ENCODE peak calls at places on chromosomes 5 and 9, in nine cellular contexts. Y is iris pigment epithelial cell; P is NCI-H1436; Q is lower lobe of right lung; B is fibroblast of villous mesenchyme; N is RWPE2; L is activated CD4-positive, alpha-beta T cell treated with anti-CD3 and anti-CD28 coated beads for 48 hours; U is cardiac fibroblast; J is HT1080. O is an unnamed sample.

GRCh38 chr9:121772600-121773285 is 121.3 kb downstream of the DAB2IP start:
- DNase-seq in P (no peak), Q (peak), Y (no peak), B (no peak), J (no peak), L (no peak), N (peak), U (no peak), O (no peak)

GRCh38 chr9:129007035-129007765 is 20.9 kb downstream of the SH3GLB2 start:
- DNase-seq in L (no peak), Y (no peak), N (no peak), B (no peak), P (no peak), U (peak), Q (peak), J (no peak), O (no peak)

GRCh38 chr9:85610074-85610855 is 131.5 kb downstream of the AGTPBP1 start:
- DNase-seq in Q (no peak), L (peak), P (peak), U (peak), B (peak), J (peak), N (no peak), Y (peak), O (peak)

GRCh38 chr9:108813951-108814601 is 41.7 kb downstream of the ACTL7B start:
- DNase-seq in B (peak), Y (peak), J (peak), Q (no peak), U (peak), P (peak), N (no peak), L (no peak), O (peak)

GRCh38 chr9:33445941-33446506 is 1.4 kb downstream of the AQP3 start:
- DNase-seq in U (no peak), N (no peak), Q (no peak), Y (no peak), B (no peak), P (no peak), L (no peak), J (no peak), O (no peak)

GRCh38 chr9:37220971-37221370 is 100.6 kb downstream of the ZCCHC7 start:
- DNase-seq in B (peak), J (no peak), Y (peak), N (no peak), P (no peak), U (peak), L (no peak), Q (no peak), O (no peak)

GRCh38 chr5:139843991-139844390 is 48.4 kb downstream of the PSD2 start:
- DNase-seq in Q (no peak), N (no peak), Y (no peak), B (no peak), L (no peak), J (no peak), U (no peak), P (no peak), O (no peak)

GRCh38 chr5:154756203-154756870 is 1.2 kb downstream of the LARP1 start:
- DNase-seq in N (no peak), L (peak), J (peak), Y (no peak), U (peak), B (peak), P (no peak), Q (peak), O (no peak)

GRCh38 chr5:84287964-84288363 is 96.7 kb downstream of the EDIL3 start:
- DNase-seq in Q (no peak), P (no peak), J (peak), B (peak), U (peak), Y (peak), L (no peak), N (no peak), O (peak)

GRCh38 chr5:83711982-83712601 is 8.6 kb downstream of the HAPLN1 start:
- DNase-seq in J (no peak), Q (no peak), U (peak), Y (peak), N (no peak), P (peak), B (peak), L (peak), O (peak)

GRCh38 chr9:134418986-134419683 is 92.9 kb downstream of the RXRA start:
- DNase-seq in Y (no peak), U (no peak), J (no peak), B (no peak), P (no peak), Q (no peak), N (no peak), L (no peak), O (no peak)

GRCh38 chr5:155512302-155512701 is 498.7 kb downstream of the KIF4B start:
- DNase-seq in Y (no peak), J (no peak), L (no peak), N (no peak), Q (no peak), B (no peak), U (no peak), P (no peak), O (no peak)

GRCh38 chr5:136979131-136979530 is 520.0 kb downstream of the SPOCK1 start:
- DNase-seq in U (peak), N (no peak), J (peak), Y (peak), P (no peak), L (no peak), B (no peak), Q (no peak), O (no peak)

GRCh38 chr9:108194154-108194553 is 661.6 kb downstream of the ACTL7B start:
- DNase-seq in L (no peak), U (no peak), B (no peak), Q (no peak), Y (no peak), J (no peak), P (no peak), N (no peak), O (no peak)

GRCh38 chr5:51242453-51242852 is 140.8 kb upstream of the ISL1 start:
- DNase-seq in P (no peak), Y (no peak), N (no peak), L (no peak), U (no peak), J (peak), B (no peak), Q (no peak), O (no peak)

GRCh38 chr5:135591277-135591676 is 12.5 kb upstream of the CXCL14 start:
- DNase-seq in P (no peak), Q (no peak), N (no peak), L (no peak), U (no peak), B (no peak), Y (no peak), J (peak), O (no peak)

GRCh38 chr5:74538206-74538661 is 102.3 kb downstream of the ENC1 start:
- DNase-seq in N (no peak), B (peak), Q (peak), Y (peak), P (no peak), U (peak), L (no peak), J (no peak), O (no peak)

GRCh38 chr9:19232830-19233194 is 2.3 kb downstream of the DENND4C start:
- DNase-seq in P (no peak), B (peak), U (peak), J (peak), Y (peak), N (no peak), L (no peak), Q (no peak), O (no peak)

GRCh38 chr5:106376522-106376921 is 1294.2 kb downstream of the EFNA5 start:
- DNase-seq in J (peak), N (no peak), Y (peak), Q (no peak), U (peak), L (no peak), B (peak), P (no peak), O (no peak)

GRCh38 chr5:107293551-107293950 is 377.2 kb downstream of the EFNA5 start:
- DNase-seq in P (no peak), J (no peak), N (no peak), B (peak), U (no peak), L (no peak), Y (no peak), Q (no peak), O (no peak)

GRCh38 chr5:71475788-71476384 is 20.4 kb downstream of the BDP1 start:
- DNase-seq in N (no peak), L (no peak), Y (peak), P (peak), Q (no peak), U (peak), J (peak), B (peak), O (peak)

GRCh38 chr9:127977877-127978647 is 2.7 kb downstream of the EEIG1 start:
- DNase-seq in L (peak), Q (peak), P (no peak), U (peak), J (no peak), N (no peak), Y (peak), B (peak), O (no peak)

GRCh38 chr5:174229640-174230350 is 184.3 kb downstream of the NSG2 start:
- DNase-seq in P (no peak), Y (peak), Q (no peak), U (peak), B (peak), L (no peak), N (no peak), J (peak), O (no peak)

GRCh38 chr9:1216532-1216931 is 166.4 kb downstream of the DMRT2 start:
- DNase-seq in Y (no peak), Q (no peak), N (no peak), L (no peak), P (no peak), J (peak), U (peak), B (no peak), O (no peak)

GRCh38 chr9:87620727-87621322 is 105.1 kb upstream of the CTSL start:
- DNase-seq in Y (no peak), Q (no peak), B (no peak), U (no peak), N (no peak), P (no peak), J (no peak), L (no peak), O (no peak)

GRCh38 chr9:131095666-131096489 is 453 bp upstream of the AIF1L start:
- DNase-seq in Q (no peak), B (no peak), N (no peak), P (peak), J (no peak), L (peak), Y (peak), U (no peak), O (peak)

GRCh38 chr5:78077369-78078068 is 217.0 kb downstream of the AP3B1 start:
- DNase-seq in U (peak), B (no peak), Q (no peak), N (no peak), J (no peak), P (no peak), L (no peak), Y (peak), O (no peak)

GRCh38 chr5:38450627-38451371 is 105.6 kb downstream of the LIFR start:
- DNase-seq in Y (no peak), B (no peak), N (no peak), Q (no peak), L (no peak), J (no peak), U (no peak), P (no peak), O (no peak)

GRCh38 chr5:175718401-175719108 is 60.7 kb downstream of the HRH2 start:
- DNase-seq in P (no peak), N (peak), J (peak), U (peak), Y (peak), B (peak), Q (peak), L (peak), O (peak)

GRCh38 chr9:105662184-105663104 is at the start of gene TAL2:
- DNase-seq in Q (no peak), P (no peak), J (no peak), L (no peak), Y (no peak), N (no peak), U (no peak), B (no peak), O (no peak)

GRCh38 chr9:31608413-31608812 is 776.0 kb upstream of the ACO1 start:
- DNase-seq in P (no peak), Q (no peak), L (no peak), Y (peak), J (peak), U (peak), N (no peak), B (no peak), O (no peak)

GRCh38 chr9:5002811-5003210 is 17.7 kb downstream of the JAK2 start:
- DNase-seq in J (no peak), U (peak), L (no peak), Y (peak), Q (no peak), N (no peak), B (peak), P (no peak), O (no peak)

GRCh38 chr9:76898786-76899185 is 7.1 kb downstream of the PRUNE2 start:
- DNase-seq in Q (no peak), Y (no peak), N (no peak), J (no peak), P (no peak), B (no peak), L (no peak), U (no peak), O (no peak)

GRCh38 chr5:15500326-15500958 is 462 bp downstream of the FBXL7 start:
- DNase-seq in N (no peak), J (peak), P (no peak), Q (peak), B (peak), Y (peak), U (peak), L (no peak), O (peak)

GRCh38 chr5:2921176-2921575 is 169.7 kb upstream of the IRX2 start:
- DNase-seq in U (no peak), L (no peak), J (no peak), Y (no peak), N (no peak), Q (no peak), B (no peak), P (no peak), O (no peak)

GRCh38 chr5:76403963-76404693 is 1.0 kb downstream of the IQGAP2 start:
- DNase-seq in Q (peak), P (no peak), Y (peak), N (no peak), L (peak), U (peak), J (no peak), B (no peak), O (no peak)